ENCODE peak calls at places on chromosome 18, in seven cellular contexts. S is fibroblast of lung, V is mesenchymal stem cell, F is OCI-LY7, Q is HCT116, N is GM23338, T is neural progenitor cell. X is an unnamed sample.

GRCh38 chr18:45687617-45688016 is 36.4 kb upstream of the SLC14A1 start:
- DNase-seq in S (no peak), V (no peak), F (no peak), Q (no peak), N (no peak), T (no peak), X (no peak)

GRCh38 chr18:36130883-36131653 is 1.4 kb downstream of the ELP2 start:
- DNase-seq in S (no peak), V (no peak), F (no peak), Q (no peak), N (peak), T (no peak), X (no peak)

GRCh38 chr18:5955861-5956260 is 60.5 kb upstream of the TMEM200C start:
- DNase-seq in S (peak), V (peak), F (no peak), Q (no peak), N (no peak), T (no peak), X (no peak)

GRCh38 chr18:27184115-27185024 is 738 bp downstream of the CHST9 start:
- DNase-seq in S (no peak), V (no peak), F (no peak), Q (no peak), N (peak), T (peak), X (no peak)

GRCh38 chr18:26496528-26496927 is 51.8 kb downstream of the KCTD1 start:
- DNase-seq in S (no peak), V (no peak), F (no peak), Q (no peak), N (no peak), T (no peak), X (no peak)

GRCh38 chr18:64982414-64983096 is 768.3 kb upstream of the CDH7 start:
- DNase-seq in S (no peak), V (no peak), F (no peak), Q (no peak), N (no peak), T (no peak), X (no peak)

GRCh38 chr18:44723973-44724778 is 43.5 kb downstream of the SETBP1 start:
- DNase-seq in S (no peak), V (no peak), F (no peak), Q (no peak), N (peak), T (no peak), X (no peak)

GRCh38 chr18:59567445-59567844 is 129.8 kb downstream of the CCBE1 start:
- DNase-seq in S (no peak), V (no peak), F (no peak), Q (no peak), N (no peak), T (no peak), X (no peak)

GRCh38 chr18:31513189-31513907 is 15.4 kb downstream of the DSG2 start:
- DNase-seq in S (peak), V (peak), F (no peak), Q (no peak), N (no peak), T (no peak), X (peak)

GRCh38 chr18:3721771-3722661 is 272.0 kb downstream of the TGIF1 start:
- DNase-seq in S (peak), V (peak), F (no peak), Q (no peak), N (no peak), T (no peak), X (no peak)

GRCh38 chr18:58183226-58183625 is 139.2 kb downstream of the NEDD4L start:
- DNase-seq in S (no peak), V (no peak), F (no peak), Q (no peak), N (no peak), T (no peak), X (no peak)

GRCh38 chr18:28039078-28039477 is 137.9 kb downstream of the CDH2 start:
- DNase-seq in S (peak), V (peak), F (no peak), Q (no peak), N (no peak), T (no peak), X (no peak)

GRCh38 chr18:731185-731584 is 18.8 kb upstream of the ENOSF1 start:
- DNase-seq in S (no peak), V (no peak), F (no peak), Q (no peak), N (no peak), T (no peak), X (no peak)

GRCh38 chr18:30359521-30359920 is 683.0 kb downstream of the DSC3 start:
- DNase-seq in S (no peak), V (no peak), F (no peak), Q (no peak), N (no peak), T (no peak), X (peak)

GRCh38 chr18:30358545-30358944 is 684.0 kb downstream of the DSC3 start:
- DNase-seq in S (peak), V (peak), F (no peak), Q (no peak), N (no peak), T (no peak), X (no peak)

GRCh38 chr18:30361864-30362540 is 680.5 kb downstream of the DSC3 start:
- DNase-seq in S (no peak), V (no peak), F (no peak), Q (no peak), N (peak), T (peak), X (no peak)
- H2AFZ ChIP-seq in S (no peak), V (no peak), F (no peak), Q (no peak), N (no peak), T (no peak), X (no peak)

GRCh38 chr18:12647773-12648172 is 10.1 kb downstream of the SPIRE1 start:
- DNase-seq in S (no peak), V (no peak), F (no peak), Q (no peak), N (peak), T (no peak), X (no peak)
- H2AFZ ChIP-seq in S (no peak), V (no peak), F (no peak), Q (no peak), N (no peak), T (no peak), X (no peak)

GRCh38 chr18:2515908-2516625 is 55.2 kb downstream of the METTL4 start:
- DNase-seq in S (peak), V (peak), F (peak), Q (peak), N (no peak), T (no peak), X (peak)
- H2AFZ ChIP-seq in S (no peak), V (no peak), F (peak), Q (peak), N (no peak), T (no peak), X (peak)

GRCh38 chr18:62017618-62018017 is 124.8 kb upstream of the RNF152 start:
- DNase-seq in S (no peak), V (no peak), F (no peak), Q (no peak), N (no peak), T (no peak), X (no peak)
- H2AFZ ChIP-seq in S (peak), V (no peak), F (no peak), Q (no peak), N (peak), T (no peak), X (no peak)

GRCh38 chr18:71116535-71116934 is 827.7 kb downstream of the SOCS6 start:
- DNase-seq in S (no peak), V (no peak), F (no peak), Q (no peak), N (no peak), T (no peak), X (no peak)

GRCh38 chr18:71115261-71115660 is 826.4 kb downstream of the SOCS6 start:
- DNase-seq in S (no peak), V (no peak), F (no peak), Q (no peak), N (no peak), T (no peak), X (no peak)

GRCh38 chr18:71114550-71115210 is 825.8 kb downstream of the SOCS6 start:
- DNase-seq in S (no peak), V (no peak), F (no peak), Q (no peak), N (no peak), T (no peak), X (no peak)
- H2AFZ ChIP-seq in S (no peak), V (no peak), F (no peak), Q (no peak), N (no peak), T (no peak), X (peak)